ENCODE peak calls at places on chromosomes 16 and 17, in nine cellular contexts. L, M, D, Z, J, V, Q, E and T are unnamed samples.

GRCh38 chr17:82752371-82753200 is 721 bp downstream of the TBCD start:
- DNase-seq in L (peak), M (no peak), D (no peak), Z (no peak), J (no peak), V (no peak), Q (no peak), E (peak), T (peak)

GRCh38 chr17:15920758-15921239 is 24.1 kb upstream of the ADORA2B start:
- DNase-seq in L (no peak), M (no peak), D (peak), Z (no peak), J (peak), V (no peak), Q (peak), E (peak), T (peak)

GRCh38 chr17:40025991-40026815 is 11.0 kb downstream of the CSF3 start:
- DNase-seq in L (no peak), M (no peak), D (peak), Z (no peak), J (no peak), V (no peak), Q (no peak), E (peak), T (peak)

GRCh38 chr17:31856750-31857149 is 2.3 kb downstream of the COPRS start:
- DNase-seq in L (no peak), M (no peak), D (no peak), Z (no peak), J (no peak), V (no peak), Q (peak), E (no peak), T (no peak)

GRCh38 chr17:31581022-31581483 is 189.6 kb downstream of the RAB11FIP4 start:
- DNase-seq in L (peak), M (no peak), D (peak), Z (peak), J (no peak), V (peak), Q (peak), E (peak), T (peak)

GRCh38 chr16:75319513-75320401 is 68.3 kb upstream of the BCAR1 start:
- DNase-seq in L (no peak), M (peak), D (no peak), Z (no peak), J (peak), V (no peak), Q (peak), E (peak), T (peak)

GRCh38 chr17:57368637-57369336 is 112.5 kb downstream of the MSI2 start:
- DNase-seq in L (no peak), M (no peak), D (no peak), Z (no peak), J (no peak), V (no peak), Q (no peak), E (no peak), T (no peak)

GRCh38 chr17:57391076-57391825 is 134.9 kb downstream of the MSI2 start:
- DNase-seq in L (no peak), M (no peak), D (no peak), Z (no peak), J (no peak), V (peak), Q (no peak), E (no peak), T (peak)

GRCh38 chr17:2372180-2372579 is 28.7 kb downstream of the MNT start:
- DNase-seq in L (no peak), M (no peak), D (no peak), Z (no peak), J (no peak), V (no peak), Q (no peak), E (no peak), T (no peak)

DNA sequence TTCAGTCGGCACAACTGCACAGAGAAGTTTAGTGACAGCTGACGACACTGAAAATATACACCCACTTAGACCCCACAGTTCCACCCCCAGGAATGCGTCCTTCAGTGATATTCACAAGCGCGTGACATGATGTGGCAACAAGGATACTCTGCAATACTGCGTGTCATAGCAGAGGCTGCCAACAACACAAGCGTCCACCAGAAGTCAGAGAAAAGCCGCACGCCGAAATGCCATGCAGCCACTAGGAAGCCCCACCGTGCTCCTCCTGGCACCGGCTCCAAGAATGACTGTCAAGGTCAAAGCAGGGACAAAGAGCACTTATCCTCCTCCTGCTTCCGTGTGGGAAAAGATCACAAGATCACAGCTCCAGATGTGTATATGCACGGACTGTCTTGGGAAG is 3.5 kb downstream of the ATP2A3 start:
- DNase-seq in L (peak), M (no peak), D (no peak), Z (peak), J (no peak), V (no peak), Q (peak), E (peak), T (no peak)
- H3K4me3 ChIP-seq in L (no peak), M (no peak), D (no peak), Z (no peak), J (no peak), V (no peak), Q (no peak), E (no peak), T (no peak)

DNA sequence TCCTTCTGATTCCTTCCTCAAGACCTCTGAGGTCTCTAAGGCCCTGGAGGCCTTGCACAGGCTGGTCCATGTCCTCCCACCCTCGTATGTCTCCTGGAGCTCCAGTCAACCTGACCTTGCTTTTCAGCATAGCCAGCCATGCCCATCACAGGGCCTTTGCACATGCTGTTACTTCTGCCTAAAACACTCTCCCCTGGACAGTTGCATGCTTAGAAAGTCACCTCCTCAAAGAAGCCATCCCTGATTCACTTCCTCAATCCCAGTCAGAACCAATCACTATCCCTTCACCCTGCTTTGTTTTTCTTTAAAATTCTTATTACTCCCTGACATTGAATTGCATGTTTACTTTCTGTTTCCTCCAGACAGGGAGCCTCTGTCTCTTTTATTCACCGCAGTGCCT is 322.1 kb upstream of the CCL2 start:
- DNase-seq in L (no peak), M (no peak), D (no peak), Z (no peak), J (no peak), V (no peak), Q (no peak), E (no peak), T (no peak)
- TF ChIP-seq CTCF in L (no peak), M (no peak), D (no peak), Z (no peak), J (no peak), V (no peak), Q (no peak), E (no peak), T (no peak)

GRCh38 chr17:76529643-76530488 is 7.6 kb downstream of the CYGB start:
- DNase-seq in L (peak), M (no peak), D (no peak), Z (peak), J (no peak), V (peak), Q (peak), E (peak), T (peak)
- H3K4me3 ChIP-seq in L (no peak), M (no peak), D (no peak), Z (no peak), J (no peak), V (peak), Q (peak), E (no peak), T (no peak)

DNA sequence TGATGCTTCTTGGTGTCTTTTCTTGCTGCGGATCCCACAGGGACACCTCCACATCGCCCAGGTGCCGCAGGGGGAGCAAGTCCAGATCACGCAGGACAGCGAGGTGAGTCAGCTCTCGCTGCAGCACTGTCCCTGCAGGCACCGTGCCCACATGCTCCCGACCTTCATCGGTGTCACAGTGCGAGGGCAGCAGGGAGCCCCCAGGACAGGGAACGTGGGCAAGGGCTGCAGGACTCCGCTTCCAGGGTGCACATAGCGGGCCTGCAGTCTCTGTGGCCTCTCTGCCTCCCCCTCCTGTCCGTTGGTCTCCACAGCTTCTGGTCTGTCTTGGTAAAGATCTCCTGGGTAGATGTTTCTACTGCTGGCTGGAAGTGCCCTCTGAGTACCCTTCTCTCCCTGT is 84.1 kb downstream of the BANP start:
- DNase-seq in L (no peak), M (no peak), D (no peak), Z (no peak), J (no peak), V (no peak), Q (no peak), E (no peak), T (no peak)
- TF ChIP-seq CTCF in L (no peak), M (no peak), D (no peak), Z (no peak), J (peak), V (no peak), Q (no peak), E (no peak), T (peak)

DNA sequence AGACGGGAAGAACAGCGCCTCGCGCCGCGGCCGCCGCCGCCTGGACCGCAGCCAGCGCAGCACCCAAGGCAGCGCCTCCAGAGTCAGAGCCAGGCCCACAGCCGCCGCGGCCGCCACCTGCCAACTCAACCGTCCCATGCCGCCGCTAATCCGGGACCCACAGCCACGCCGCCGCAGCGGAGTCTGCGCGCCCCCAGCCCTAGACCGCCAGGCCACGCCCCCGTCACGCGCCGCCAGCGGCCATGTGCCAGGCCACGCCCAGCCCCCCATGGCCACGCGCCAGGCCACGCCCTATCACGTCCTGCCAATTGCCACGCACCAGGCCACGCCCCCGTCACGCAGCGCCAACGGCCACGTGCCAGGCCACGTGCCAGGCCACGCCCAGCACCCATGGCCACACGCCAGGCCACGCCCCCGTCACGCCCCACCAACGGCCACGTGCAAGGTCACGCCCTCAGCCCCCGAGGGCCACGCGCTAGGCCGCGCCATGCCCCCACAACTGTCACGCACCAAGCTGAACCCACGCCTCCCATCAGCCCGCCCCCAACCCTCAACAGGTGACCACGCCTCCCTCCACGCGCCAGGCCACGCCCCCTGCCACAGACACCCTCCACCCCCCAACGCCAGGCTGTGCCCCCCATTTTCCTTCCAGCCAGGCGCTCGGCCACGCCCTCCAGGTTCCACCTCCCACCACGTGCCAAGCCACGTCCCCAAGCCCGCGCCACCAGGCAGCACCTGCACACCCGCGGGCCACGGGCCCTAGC is at the start of gene PLD6:
- DNase-seq in L (peak), M (no peak), D (peak), Z (peak), J (no peak), V (peak), Q (peak), E (peak), T (peak)
- H3K4me3 ChIP-seq in L (peak), M (peak), D (peak), Z (peak), J (peak), V (peak), Q (peak), E (peak), T (peak)

GRCh38 chr17:29241015-29241963 is 5.4 kb upstream of the CRYBA1 start:
- DNase-seq in L (no peak), M (peak), D (no peak), Z (peak), J (peak), V (peak), Q (peak), E (peak), T (peak)
- TF ChIP-seq CTCF in L (no peak), M (no peak), D (no peak), Z (no peak), J (peak), V (no peak), Q (no peak), E (peak), T (peak)